ENCODE peak calls at places on chromosomes 4 and X, in five cellular contexts. O is breast epithelium, X is A549, J is gastrocnemius medialis, Y is transverse colon. A is an unnamed sample.
A peak's percentile ranks its signal among the peaks of the same experiment; 100 is the strongest.

GRCh38 chr4:146959692-146960091 is 14.0 kb upstream of the TTC29 start:
- DNase-seq in O (no peak), X (no peak), J (no peak), Y (no peak), A (no peak)

GRCh38 chr4:6999172-7000086 is 43.7 kb upstream of the TADA2B start:
- DNase-seq in O (no peak), X (no peak), J (no peak), Y (no peak), A (no peak)

GRCh38 chr4:80614319-80614718 is 278.8 kb downstream of the CFAP299 start:
- DNase-seq in O (no peak), X (no peak), J (no peak), Y (no peak), A (no peak)

GRCh38 chr4:133668061-133668851 is 519.2 kb downstream of the PCDH10 start:
- DNase-seq in O (no peak), X (no peak), J (no peak), Y (no peak), A (no peak)

GRCh38 chr4:153220709-153221367 is 16.6 kb downstream of the TRIM2 start:
- DNase-seq in O (no peak), X (no peak), J (no peak), Y (no peak), A (no peak)

GRCh38 chrX:30793767-30794103 is 95.3 kb downstream of the TAB3 start:
- DNase-seq in O (no peak), X (no peak), J (no peak), Y (no peak), A (peak; percentile 56)

GRCh38 chr4:141797966-141798365 is 161.6 kb downstream of the IL15 start:
- DNase-seq in O (no peak), X (no peak), J (no peak), Y (no peak), A (no peak)

GRCh38 chr4:123955167-123955824 is 558.7 kb downstream of the SPRY1 start:
- DNase-seq in O (no peak), X (no peak), J (no peak), Y (no peak), A (no peak)

GRCh38 chrX:51893931-51894696 is 691 bp downstream of the MAGED1 start:
- DNase-seq in O (no peak), X (no peak), J (no peak), Y (no peak), A (no peak)

GRCh38 chr4:3399277-3400194 is 42.2 kb upstream of the HGFAC start:
- DNase-seq in O (no peak), X (no peak), J (peak; percentile 68), Y (no peak), A (no peak)

GRCh38 chr4:87657525-87657924 is 7.4 kb downstream of the DMP1 start:
- DNase-seq in O (no peak), X (peak; percentile 10), J (no peak), Y (no peak), A (no peak)

GRCh38 chr4:69823481-69824186 is 36.3 kb downstream of the SULT1E1 start:
- DNase-seq in O (no peak), X (no peak), J (no peak), Y (peak; percentile 83), A (no peak)

GRCh38 chr4:13541720-13542576 is 2.4 kb downstream of the NKX3-2 start:
- DNase-seq in O (no peak), X (no peak), J (no peak), Y (peak; percentile 43), A (no peak)

GRCh38 chrX:54785901-54786300 is 12.2 kb downstream of the ITIH6 start:
- DNase-seq in O (no peak), X (no peak), J (no peak), Y (no peak), A (no peak)

GRCh38 chr4:1266881-1267763 is 18.2 kb upstream of the CTBP1 start:
- DNase-seq in O (no peak), X (no peak), J (no peak), Y (no peak), A (no peak)

GRCh38 chr4:113674251-113674650 is 87.3 kb downstream of the CAMK2D start:
- DNase-seq in O (no peak), X (no peak), J (no peak), Y (peak; percentile 23), A (no peak)

GRCh38 chrX:97046861-97047260 is 163.2 kb downstream of the RPA4 start:
- DNase-seq in O (no peak), X (no peak), J (no peak), Y (no peak), A (no peak)

GRCh38 chr4:71187399-71188196 is 151.2 kb upstream of the SLC4A4 start:
- DNase-seq in O (no peak), X (peak; percentile 23), J (no peak), Y (peak; percentile 56), A (peak; percentile 84)

GRCh38 chrX:153226344-153227190 is 47.5 kb downstream of the MAGEA1 start:
- DNase-seq in O (no peak), X (no peak), J (no peak), Y (no peak), A (no peak)

GRCh38 chrX:8907678-8908077 is 106.5 kb upstream of the FAM9A start:
- DNase-seq in O (no peak), X (no peak), J (no peak), Y (no peak), A (no peak)

GRCh38 chr4:44086753-44087152 is 361.9 kb downstream of the KCTD8 start:
- DNase-seq in O (no peak), X (no peak), J (no peak), Y (no peak), A (no peak)

GRCh38 chrX:7444967-7445366 is 297.0 kb upstream of the PUDP start:
- DNase-seq in O (no peak), X (no peak), J (no peak), Y (no peak), A (no peak)

DNA sequence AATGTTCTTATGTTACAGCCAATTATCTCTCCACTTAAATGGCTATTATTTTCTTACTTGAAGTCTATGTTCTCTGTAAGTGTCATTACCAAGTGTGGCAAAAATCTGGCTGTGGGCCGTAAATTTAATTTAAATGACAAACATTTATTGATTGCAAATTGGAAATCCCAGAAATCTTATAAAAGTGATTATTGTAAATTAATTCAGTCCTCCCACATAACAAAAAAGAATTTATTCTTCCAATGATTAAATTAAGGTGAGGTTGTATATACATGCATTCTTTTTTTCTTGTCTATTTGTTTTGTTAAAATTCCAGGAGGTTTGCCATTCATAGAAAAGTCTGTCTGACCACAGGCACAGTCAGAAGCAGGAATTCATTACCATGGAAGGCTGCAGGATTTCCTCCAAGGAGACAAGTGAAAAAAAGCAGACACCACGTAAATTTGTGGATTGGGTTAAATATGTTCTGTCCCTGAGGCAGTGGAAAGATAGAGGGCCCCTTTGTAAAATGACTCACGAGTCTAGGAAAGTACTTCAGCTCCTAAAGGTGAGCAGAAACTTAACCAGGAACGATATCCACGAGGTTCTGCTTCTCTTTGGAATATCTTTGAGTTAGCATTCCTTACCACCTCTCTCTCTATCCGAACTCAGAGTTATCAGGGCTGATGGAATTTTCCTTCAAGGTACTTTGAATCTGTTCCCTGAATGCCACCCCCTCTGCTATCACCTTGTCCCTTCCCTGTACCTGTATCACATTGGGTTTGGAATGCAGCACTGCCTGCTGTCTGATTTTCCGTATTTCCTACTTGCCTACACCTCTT is 10.7 kb downstream of the PPARGC1A start:
- DNase-seq in O (no peak), X (no peak), J (no peak), Y (no peak), A (no peak)
- TF ChIP-seq POLR2A in O (no peak), X (no peak), J (no peak), Y (no peak), A (no peak)

DNA sequence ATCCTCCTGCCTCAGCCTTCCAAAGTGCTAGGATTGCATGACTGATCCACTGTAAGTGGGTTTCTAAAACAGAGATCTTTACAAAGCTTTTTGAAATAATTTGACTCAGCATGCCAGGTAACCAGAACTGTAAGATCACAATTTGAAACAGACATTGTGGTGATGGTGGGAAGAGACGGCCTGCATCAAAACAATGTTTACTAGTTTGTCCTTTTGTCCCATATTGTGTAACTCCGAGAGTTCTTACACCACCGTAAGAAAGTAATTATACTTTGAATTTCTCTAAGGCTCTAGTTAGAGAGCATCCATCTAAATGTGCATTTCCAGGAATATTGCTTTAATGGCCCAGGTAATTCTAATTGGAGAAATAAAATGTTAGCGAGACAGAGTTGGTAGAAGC is 594 bp upstream of the ARHGAP24 start:
- DNase-seq in O (no peak), X (no peak), J (no peak), Y (no peak), A (no peak)
- H3K4me3 ChIP-seq in O (peak overlapping the region; percentile 76), X (peak overlapping the region; percentile 68), J (peak overlapping the region; percentile 65), Y (no peak overlapping the region), A (no peak overlapping the region)

GRCh38 chr4:98932539-98932938 is 3.6 kb upstream of the EIF4E start:
- DNase-seq in O (no peak), X (no peak), J (no peak), Y (no peak), A (no peak)

GRCh38 chr4:98929341-98930267 is 671 bp upstream of the EIF4E start:
- DNase-seq in O (peak; percentile 58), X (peak; percentile 62), J (peak; percentile 86), Y (peak; percentile 75), A (peak; percentile 94)

GRCh38 chr4:98928131-98928504 is 815 bp downstream of the EIF4E start:
- DNase-seq in O (peak; percentile 58), X (peak; percentile 67), J (peak; percentile 52), Y (peak; percentile 75), A (peak; percentile 89)

GRCh38 chr4:98930311-98930865 is 1.5 kb upstream of the EIF4E start:
- DNase-seq in O (no peak), X (no peak), J (no peak), Y (no peak), A (no peak)

GRCh38 chr4:98928505-98929340 is at the start of gene EIF4E:
- DNase-seq in O (peak; percentile 95), X (peak; percentile 83), J (peak; percentile 99), Y (peak; percentile 98), A (peak; percentile 99)
- TF ChIP-seq CTCF in O (peak; percentile 27), X (no peak), J (no peak), Y (no peak), A (no peak)

GRCh38 chrX:48597353-48598264 is at the start of gene WDR13:
- DNase-seq in O (peak; percentile 88), X (peak; percentile 88), J (peak; percentile 90), Y (peak; percentile 94), A (peak; percentile 91)

GRCh38 chrX:48589482-48590162 is 7.7 kb upstream of the WDR13 start:
- DNase-seq in O (peak; percentile 52), X (no peak), J (no peak), Y (no peak), A (no peak)

GRCh38 chrX:48595929-48596328 is 1.4 kb upstream of the WDR13 start:
- DNase-seq in O (no peak), X (no peak), J (no peak), Y (no peak), A (no peak)

GRCh38 chrX:48590203-48591103 is 6.8 kb upstream of the WDR13 start:
- DNase-seq in O (no peak), X (no peak), J (no peak), Y (no peak), A (no peak)

GRCh38 chrX:48592971-48593370 is 4.3 kb upstream of the WDR13 start:
- DNase-seq in O (no peak), X (no peak), J (no peak), Y (no peak), A (no peak)
- TF ChIP-seq POLR2A in O (no peak), X (no peak), J (no peak), Y (no peak), A (no peak)

DNA sequence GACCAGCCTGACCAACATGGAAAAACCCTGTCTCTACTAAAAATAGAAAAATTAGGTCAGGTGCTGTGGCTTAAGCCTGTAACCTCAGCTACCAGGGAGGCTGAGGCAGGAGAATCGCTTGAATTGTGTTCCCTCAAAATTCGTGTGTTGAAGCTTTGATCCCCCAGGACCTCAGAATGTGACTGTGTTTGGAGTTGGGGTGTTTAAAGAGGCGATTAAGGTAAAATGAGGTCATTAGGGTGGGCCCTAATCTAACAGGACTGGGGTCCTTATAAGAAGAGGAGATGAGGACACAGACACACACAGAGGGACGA is 23.6 kb downstream of the SLC25A6 start:
- DNase-seq in O (no peak), X (no peak), J (no peak), Y (no peak), A (no peak)
- H3K4me3 ChIP-seq in O (no peak overlapping the region), X (no peak overlapping the region), J (no peak overlapping the region), Y (no peak overlapping the region), A (no peak overlapping the region)

A was measured in lower leg skin.